ENCODE peak calls at places on chromosomes 11 and 22, in five cellular contexts. X, T, P, R and A are unnamed samples.
A peak's percentile ranks its signal among the peaks of the same experiment; 100 is the strongest.

GRCh38 chr11:12157241-12157661 is 46.9 kb downstream of the MICAL2 start:
- DNase-seq in R (no peak), P (peak; percentile 73), X (no peak), T (peak; percentile 97), A (no peak)

GRCh38 chr11:115502636-115503082 is 1.6 kb downstream of the CADM1 start:
- DNase-seq in P (no peak), T (no peak), X (no peak), R (no peak), A (no peak)

GRCh38 chr11:45663486-45664375 is 1.7 kb downstream of the CHST1 start:
- DNase-seq in X (no peak), R (no peak), P (peak; percentile 11), T (no peak), A (no peak)

GRCh38 chr11:69554849-69555248 is 73.4 kb downstream of the LINC01488 start:
- DNase-seq in T (no peak), X (no peak), P (peak; percentile 14), R (no peak), A (no peak)

GRCh38 chr11:20008190-20008801 is 152.0 kb downstream of the DBX1 start:
- DNase-seq in X (no peak), T (no peak), P (no peak), R (peak; percentile 34), A (no peak)

GRCh38 chr22:21698430-21699329 is 32.9 kb downstream of the PPIL2 start:
- DNase-seq in P (peak; percentile 89), R (no peak), X (no peak), T (no peak), A (no peak)

GRCh38 chr11:36155770-36156485 is 133.3 kb downstream of the COMMD9 start:
- DNase-seq in R (peak; percentile 39), P (no peak), X (no peak), T (no peak), A (peak; percentile 52)

GRCh38 chr11:109037856-109038780 is 373.2 kb downstream of the DDX10 start:
- DNase-seq in X (no peak), R (peak; percentile 37), T (peak; percentile 92), P (peak; percentile 54), A (peak; percentile 64)

GRCh38 chr11:69640260-69640994 is 529 bp upstream of the CCND1 start:
- DNase-seq in T (no peak), X (no peak), R (no peak), P (peak; percentile 71), A (no peak)

GRCh38 chr11:927871-928270 is 2.2 kb downstream of the AP2A2 start:
- DNase-seq in T (no peak), X (no peak), R (no peak), P (no peak), A (no peak)

GRCh38 chr11:61266602-61267001 is 25.6 kb downstream of the PGA5 start:
- DNase-seq in X (no peak), P (peak; percentile 45), T (peak; percentile 37), R (no peak), A (no peak)

GRCh38 chr22:40023226-40023925 is 28.6 kb downstream of the FAM83F start:
- DNase-seq in T (no peak), X (no peak), R (no peak), P (no peak), A (peak; percentile 26)